ENCODE peak calls at places on chromosomes 13 and 19, in five cellular contexts. L, E, H, D and K are unnamed samples.

GRCh38 chr19:36213793-36214387 is 575 bp downstream of the ZNF565 start:
- DNase-seq in H (no peak), E (no peak), D (peak; percentile 45), L (no peak), K (no peak)

GRCh38 chr13:39612023-39612637 is 9.1 kb upstream of the LHFPL6 start:
- DNase-seq in H (no peak), D (peak; percentile 78), E (no peak), L (peak; percentile 76), K (peak; percentile 89)

GRCh38 chr13:30334663-30335386 is 27.5 kb upstream of the KATNAL1 start:
- DNase-seq in D (peak; percentile 4), E (no peak), L (peak; percentile 30), H (no peak), K (no peak)

GRCh38 chr13:88424463-88424862 is 753.3 kb downstream of the SLITRK5 start:
- DNase-seq in D (no peak), E (no peak), L (no peak), H (no peak), K (no peak)

GRCh38 chr13:24270639-24271131 is 38.7 kb upstream of the C1QTNF9 start:
- DNase-seq in D (peak; percentile 47), H (peak; percentile 9), E (peak; percentile 73), L (peak; percentile 72), K (peak; percentile 36)

GRCh38 chr13:93345642-93346220 is 119.1 kb downstream of the GPC6 start:
- DNase-seq in H (no peak), L (no peak), E (no peak), D (no peak), K (no peak)

GRCh38 chr13:76825415-76825814 is 60.8 kb downstream of the KCTD12 start:
- DNase-seq in D (peak; percentile 33), H (no peak), L (no peak), E (no peak), K (no peak)

GRCh38 chr19:32022044-32022945 is 323.1 kb upstream of the ZNF507 start:
- DNase-seq in L (no peak), D (no peak), H (no peak), E (no peak), K (no peak)

GRCh38 chr13:110520431-110521295 is 40.9 kb downstream of the RAB20 start:
- DNase-seq in L (peak; percentile 73), E (peak; percentile 94), H (no peak), D (peak; percentile 53), K (peak; percentile 74)

GRCh38 chr13:102128216-102128800 is 273.5 kb downstream of the FGF14 start:
- DNase-seq in D (peak; percentile 42), L (no peak), H (no peak), E (no peak), K (no peak)

GRCh38 chr13:93217701-93218100 is 8.9 kb upstream of the GPC6 start:
- DNase-seq in L (no peak), H (no peak), D (no peak), E (no peak), K (no peak)

GRCh38 chr19:48348039-48348438 is 15.7 kb downstream of the TMEM143 start:
- DNase-seq in L (peak; percentile 72), E (no peak), H (no peak), D (no peak), K (no peak)

GRCh38 chr19:39157997-39158389 is 32.4 kb downstream of the PAK4 start:
- DNase-seq in E (no peak), L (no peak), D (no peak), H (no peak), K (no peak)

GRCh38 chr19:18304496-18305312 is 18.2 kb downstream of the LSM4 start:
- DNase-seq in L (peak; percentile 89), E (peak; percentile 86), D (peak; percentile 83), H (no peak), K (peak; percentile 87)

GRCh38 chr13:103040006-103040405 is 26.2 kb downstream of the SLC10A2 start:
- DNase-seq in D (no peak), E (no peak), H (no peak), L (no peak), K (no peak)

GRCh38 chr13:30355405-30355741 is 48.0 kb upstream of the KATNAL1 start:
- DNase-seq in L (peak; percentile 33), D (no peak), H (no peak), E (no peak), K (no peak)

GRCh38 chr13:57858376-57858775 is 226.8 kb downstream of the PCDH17 start:
- DNase-seq in D (no peak), H (no peak), L (no peak), E (no peak), K (no peak)

GRCh38 chr19:49699364-49699763 is 8.4 kb downstream of the CPT1C start:
- DNase-seq in H (no peak), D (no peak), L (no peak), E (no peak), K (no peak)

GRCh38 chr13:61204025-61204424 is 211.6 kb downstream of the PCDH20 start:
- DNase-seq in E (no peak), D (no peak), L (no peak), H (no peak), K (no peak)

GRCh38 chr19:16319466-16319865 is 5.2 kb upstream of the KLF2 start:
- DNase-seq in H (no peak), D (peak; percentile 49), L (no peak), E (no peak), K (no peak)

GRCh38 chr13:25171517-25172302 is at the start of gene AMER2:
- DNase-seq in E (no peak), H (no peak), D (no peak), L (peak; percentile 61), K (peak; percentile 24)

GRCh38 chr13:109114991-109115390 is 485.6 kb downstream of the MYO16 start:
- DNase-seq in L (no peak), E (no peak), D (no peak), H (no peak), K (no peak)

GRCh38 chr19:6297202-6297601 is 17.4 kb upstream of the MLLT1 start:
- DNase-seq in E (no peak), L (no peak), D (no peak), H (no peak), K (no peak)

GRCh38 chr13:43908156-43909126 is 28.7 kb downstream of the LACC1 start:
- DNase-seq in L (peak; percentile 33), H (no peak), D (peak; percentile 91), E (no peak), K (no peak)

GRCh38 chr13:109904218-109904617 is 117.8 kb upstream of the IRS2 start:
- DNase-seq in H (no peak), L (no peak), D (no peak), E (no peak), K (no peak)

GRCh38 chr19:13053761-13054604 is 48.7 kb downstream of the LYL1 start:
- DNase-seq in H (no peak), D (peak; percentile 96), E (peak; percentile 68), L (peak; percentile 92), K (peak; percentile 90)

GRCh38 chr19:13505761-13506549 is at the start of gene CACNA1A:
- DNase-seq in L (no peak), E (no peak), H (no peak), D (peak; percentile 19), K (no peak)

GRCh38 chr13:44971656-44972595 is 17.3 kb downstream of the NUFIP1 start:
- DNase-seq in D (peak; percentile 68), E (no peak), H (no peak), L (no peak), K (no peak)

GRCh38 chr19:46718157-46718933 is 1.4 kb upstream of the PRKD2 start:
- DNase-seq in E (no peak), L (peak; percentile 61), D (no peak), H (no peak), K (no peak)

GRCh38 chr13:93169980-93170379 is 56.6 kb upstream of the GPC6 start:
- DNase-seq in E (no peak), H (no peak), L (no peak), D (peak; percentile 97), K (no peak)

GRCh38 chr19:5059767-5060166 is 90.9 kb downstream of the KDM4B start:
- DNase-seq in E (no peak), H (no peak), L (no peak), D (no peak), K (no peak)

GRCh38 chr19:50507376-50507775 is 3.6 kb downstream of the JOSD2 start:
- DNase-seq in D (no peak), L (no peak), E (no peak), H (no peak), K (no peak)

GRCh38 chr13:31261241-31261640 is 61.5 kb downstream of the B3GLCT start:
- DNase-seq in E (no peak), D (no peak), H (no peak), L (no peak), K (no peak)

GRCh38 chr13:42574011-42574410 is at the start of gene TNFSF11:
- DNase-seq in L (no peak), D (no peak), E (no peak), H (no peak), K (no peak)

GRCh38 chr19:55062735-55063491 is at the start of gene RDH13:
- DNase-seq in D (peak; percentile 96), E (peak; percentile 98), L (peak; percentile 97), H (peak; percentile 76), K (peak; percentile 93)
- TF ChIP-seq POLR2A in D (no peak), E (peak; percentile 48), L (peak; percentile 43), H (no peak), K (no peak)

GRCh38 chr19:3441089-3441985 is 39.0 kb downstream of the SMIM24 start:
- DNase-seq in L (no peak), D (no peak), E (no peak), H (no peak), K (no peak)
- H3K27ac ChIP-seq in L (no peak overlapping the region), D (no peak overlapping the region), E (no peak overlapping the region), H (peak overlapping the region; percentile 44), K (peak overlapping the region; percentile 61)

DNA sequence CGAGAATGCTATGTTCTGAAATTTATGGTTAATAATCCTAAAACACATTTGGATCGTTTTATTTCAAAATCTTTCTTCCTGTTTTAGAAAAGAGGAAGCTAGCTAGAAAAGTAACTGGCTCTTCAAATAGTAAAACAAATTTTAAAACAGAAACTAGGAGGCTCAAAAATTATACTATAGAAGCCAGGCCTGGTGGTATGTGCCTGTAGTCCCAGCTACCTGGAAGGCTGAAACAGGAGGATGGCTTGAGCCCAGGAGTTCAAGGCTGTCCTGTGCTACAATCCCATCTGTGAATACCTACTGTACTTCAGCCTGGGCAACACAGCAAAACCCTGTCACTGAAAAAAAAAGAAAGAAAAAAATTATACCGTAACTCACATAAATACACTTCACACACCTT is 57.9 kb downstream of the ELF1 start:
- DNase-seq in L (no peak), E (no peak), D (no peak), H (no peak), K (no peak)
- H3K4me3 ChIP-seq in L (no peak overlapping the region), E (no peak overlapping the region), D (no peak overlapping the region), H (no peak overlapping the region), K (no peak overlapping the region)

GRCh38 chr19:1652471-1653299 is at the start of gene TCF3:
- DNase-seq in L (peak; percentile 98), D (peak; percentile 99), H (peak; percentile 88), E (peak; percentile 99), K (peak; percentile 97)
- TF ChIP-seq POLR2A in L (peak; percentile 42), D (no peak), H (no peak), E (peak; percentile 55), K (peak; percentile 60)

GRCh38 chr13:27053235-27053884 is 118.3 kb downstream of the USP12 start:
- DNase-seq in H (no peak), D (no peak), L (no peak), E (no peak), K (no peak)
- H3K27ac ChIP-seq in H (no peak overlapping the region), D (no peak overlapping the region), L (no peak overlapping the region), E (no peak overlapping the region), K (no peak overlapping the region)